ENCODE peak calls at places on chromosomes 3 and 15, in four cellular contexts. I, H, W and B are unnamed samples.

GRCh38 chr15:101534376-101534970 is 45.0 kb upstream of the PCSK6 start:
- DNase-seq in I (no peak), H (no peak), W (no peak), B (no peak)

GRCh38 chr15:92803852-92804609 is 96.1 kb upstream of the CHD2 start:
- DNase-seq in I (no peak), H (no peak), W (peak), B (no peak)

GRCh38 chr3:170633573-170633972 is 47.7 kb upstream of the SLC7A14 start:
- DNase-seq in I (no peak), H (no peak), W (no peak), B (no peak)

GRCh38 chr15:42144841-42145375 is 11.5 kb downstream of the PLA2G4F start:
- DNase-seq in I (no peak), H (no peak), W (no peak), B (no peak)

GRCh38 chr15:72312605-72313447 is 7.1 kb downstream of the CELF6 start:
- DNase-seq in I (peak), H (peak), W (peak), B (no peak)

GRCh38 chr15:60076582-60077263 is 72.6 kb downstream of the FOXB1 start:
- DNase-seq in I (peak), H (no peak), W (no peak), B (no peak)

GRCh38 chr3:105385868-105386508 is 19.3 kb downstream of the ALCAM start:
- DNase-seq in I (no peak), H (no peak), W (no peak), B (no peak)

GRCh38 chr3:30426319-30426993 is 179.9 kb upstream of the TGFBR2 start:
- DNase-seq in I (peak), H (no peak), W (no peak), B (no peak)

GRCh38 chr3:127011270-127011992 is 28.5 kb downstream of the PLXNA1 start:
- DNase-seq in I (no peak), H (no peak), W (no peak), B (no peak)

GRCh38 chr3:52633786-52634185 is 51.9 kb downstream of the PBRM1 start:
- DNase-seq in I (no peak), H (no peak), W (no peak), B (no peak)

GRCh38 chr3:152280539-152280938 is 11.8 kb downstream of the MBNL1 start:
- DNase-seq in I (no peak), H (no peak), W (no peak), B (no peak)

GRCh38 chr3:191330309-191330712 is at the start of gene UTS2B:
- DNase-seq in I (peak), H (no peak), W (no peak), B (peak)